ENCODE peak calls at places on chromosomes 13 and 19, in five cellular contexts. O, P, G, J and E are unnamed samples.

GRCh38 chr13:42524487-42525034 is 49.4 kb upstream of the TNFSF11 start:
- DNase-seq in O (no peak), P (peak), G (peak), J (peak), E (no peak)

GRCh38 chr19:38059897-38060296 is 152.9 kb downstream of the SIPA1L3 start:
- DNase-seq in O (no peak), P (no peak), G (no peak), J (no peak), E (peak)

GRCh38 chr13:111908981-111909380 is 158.0 kb upstream of the SOX1 start:
- DNase-seq in O (no peak), P (no peak), G (no peak), J (no peak), E (no peak)

GRCh38 chr13:34452831-34453230 is 489.2 kb upstream of the NBEA start:
- DNase-seq in O (no peak), P (no peak), G (no peak), J (no peak), E (no peak)

GRCh38 chr13:24842533-24843278 is 78.7 kb downstream of the RNF17 start:
- DNase-seq in O (no peak), P (peak), G (no peak), J (no peak), E (peak)

GRCh38 chr19:4730740-4731171 is 7.1 kb upstream of the DPP9 start:
- DNase-seq in O (peak), P (peak), G (peak), J (no peak), E (no peak)

GRCh38 chr19:6484831-6485230 is 3.2 kb upstream of the DENND1C start:
- DNase-seq in O (no peak), P (no peak), G (no peak), J (no peak), E (no peak)

GRCh38 chr13:50524540-50524939 is 319.0 kb downstream of the DLEU7 start:
- DNase-seq in O (no peak), P (no peak), G (no peak), J (no peak), E (no peak)

GRCh38 chr13:89925107-89925506 is 1422.4 kb upstream of the MIR17HG start:
- DNase-seq in O (peak), P (peak), G (peak), J (no peak), E (peak)

GRCh38 chr19:48925240-48925843 is 8.2 kb upstream of the DHDH start:
- DNase-seq in O (no peak), P (peak), G (peak), J (no peak), E (peak)

GRCh38 chr13:50129065-50129922 is 114.0 kb downstream of the KCNRG start:
- DNase-seq in O (peak), P (no peak), G (no peak), J (no peak), E (no peak)

GRCh38 chr19:8702350-8702749 is 3.8 kb upstream of the ACTL9 start:
- DNase-seq in O (no peak), P (no peak), G (no peak), J (no peak), E (peak)

GRCh38 chr13:94416454-94417080 is 62.9 kb downstream of the DCT start:
- DNase-seq in O (peak), P (peak), G (peak), J (no peak), E (peak)

GRCh38 chr19:46100344-46100743 is 24.1 kb downstream of the IGFL3 start:
- DNase-seq in O (no peak), P (no peak), G (no peak), J (no peak), E (no peak)

GRCh38 chr19:45667620-45668341 is at the start of gene GIPR:
- DNase-seq in O (peak), P (no peak), G (peak), J (peak), E (peak)

GRCh38 chr13:107450931-107451330 is 764.4 kb downstream of the LIG4 start:
- DNase-seq in O (no peak), P (peak), G (peak), J (no peak), E (no peak)

GRCh38 chr13:66305960-66306617 is 924.0 kb downstream of the PCDH9 start:
- DNase-seq in O (no peak), P (no peak), G (no peak), J (no peak), E (peak)

GRCh38 chr13:49502954-49503353 is 7.2 kb downstream of the PHF11 start:
- DNase-seq in O (no peak), P (no peak), G (peak), J (no peak), E (no peak)

GRCh38 chr19:11541238-11541637 is 2.6 kb downstream of the CNN1 start:
- DNase-seq in O (no peak), P (no peak), G (no peak), J (no peak), E (no peak)

GRCh38 chr13:111503376-111503775 is 182.9 kb downstream of the TEX29 start:
- DNase-seq in O (no peak), P (no peak), G (no peak), J (no peak), E (no peak)

GRCh38 chr19:16073481-16073880 is 2.8 kb upstream of the TPM4 start:
- DNase-seq in O (no peak), P (no peak), G (no peak), J (peak), E (no peak)

GRCh38 chr13:112165712-112166111 is 98.8 kb downstream of the SOX1 start:
- DNase-seq in O (no peak), P (no peak), G (no peak), J (no peak), E (no peak)

GRCh38 chr19:56170261-56170660 is 5.5 kb upstream of the GALP start:
- DNase-seq in O (no peak), P (peak), G (no peak), J (no peak), E (peak)

GRCh38 chr13:46596501-46596900 is 43.5 kb downstream of the LRCH1 start:
- DNase-seq in O (no peak), P (no peak), G (no peak), J (no peak), E (no peak)

GRCh38 chr13:81639984-81640582 is 1299.2 kb upstream of the SPRY2 start:
- DNase-seq in O (peak), P (peak), G (peak), J (no peak), E (peak)